ENCODE peak calls at places on chromosomes 16 and 17, in four cellular contexts. N, W, G and T are unnamed samples.

GRCh38 chr16:26816266-26816665 is 250.5 kb upstream of the C16orf82 start:
- DNase-seq in N (no peak), W (no peak), G (no peak), T (no peak)

GRCh38 chr17:64618848-64619247 is 43.3 kb downstream of the SMURF2 start:
- DNase-seq in N (no peak), W (no peak), G (no peak), T (no peak)

GRCh38 chr16:20484726-20485125 is 33.4 kb downstream of the ACSM2A start:
- DNase-seq in N (no peak), W (no peak), G (no peak), T (no peak)

GRCh38 chr17:32523017-32523680 is 36.4 kb downstream of the CDK5R1 start:
- DNase-seq in N (no peak), W (no peak), G (no peak), T (no peak)

GRCh38 chr16:4010225-4011158 is 105.8 kb downstream of the ADCY9 start:
- DNase-seq in N (no peak), W (no peak), G (no peak), T (no peak)

GRCh38 chr17:78735832-78736525 is 46.1 kb downstream of the CYTH1 start:
- DNase-seq in N (no peak), W (peak), G (no peak), T (peak)

GRCh38 chr17:32590974-32591373 is 104.2 kb downstream of the CDK5R1 start:
- DNase-seq in N (no peak), W (no peak), G (no peak), T (no peak)

GRCh38 chr16:80852261-80852872 is 48.0 kb upstream of the CDYL2 start:
- DNase-seq in N (no peak), W (no peak), G (no peak), T (no peak)

GRCh38 chr17:78442648-78443128 is 64.2 kb downstream of the PGS1 start:
- DNase-seq in N (peak), W (no peak), G (no peak), T (no peak)

GRCh38 chr16:48158296-48158695 is 2.5 kb upstream of the ABCC12 start:
- DNase-seq in N (no peak), W (no peak), G (no peak), T (peak)

GRCh38 chr17:7020894-7021664 is 1.8 kb upstream of the BCL6B start:
- DNase-seq in N (no peak), W (no peak), G (no peak), T (no peak)

GRCh38 chr17:68197091-68197996 is 50.5 kb upstream of the AMZ2 start:
- DNase-seq in N (peak), W (no peak), G (peak), T (no peak)

GRCh38 chr17:72901657-72902056 is 190.8 kb downstream of the SLC39A11 start:
- DNase-seq in N (no peak), W (no peak), G (no peak), T (no peak)

GRCh38 chr17:58224315-58224714 is 5.3 kb upstream of the MKS1 start:
- DNase-seq in N (no peak), W (no peak), G (no peak), T (no peak)

GRCh38 chr16:65702707-65703402 is 581.0 kb upstream of the CDH11 start:
- DNase-seq in N (no peak), W (no peak), G (no peak), T (no peak)

GRCh38 chr16:12573300-12573699 is 230.4 kb downstream of the CPPED1 start:
- DNase-seq in N (no peak), W (no peak), G (no peak), T (no peak)

GRCh38 chr17:82592751-82593589 is 55.3 kb downstream of the WDR45B start:
- DNase-seq in N (peak), W (peak), G (peak), T (no peak)

GRCh38 chr16:1961651-1962067 is 2.3 kb downstream of the NDUFB10 start:
- DNase-seq in N (no peak), W (no peak), G (no peak), T (no peak)

GRCh38 chr16:16992986-16993783 is 477.6 kb downstream of the XYLT1 start:
- DNase-seq in N (no peak), W (no peak), G (no peak), T (no peak)

GRCh38 chr17:9905902-9906301 is 831 bp upstream of the RCVRN start:
- DNase-seq in N (peak), W (no peak), G (no peak), T (no peak)

GRCh38 chr17:35057332-35057915 is 6.1 kb downstream of the RFFL start:
- DNase-seq in N (no peak), W (no peak), G (no peak), T (no peak)

GRCh38 chr17:61812747-61813146 is 50.6 kb downstream of the BRIP1 start:
- DNase-seq in N (no peak), W (no peak), G (no peak), T (no peak)
- H3K27ac ChIP-seq in N (no peak), W (no peak), G (no peak), T (no peak)

GRCh38 chr16:75053791-75054555 is 55.1 kb downstream of the ZNRF1 start:
- DNase-seq in N (peak), W (no peak), G (no peak), T (no peak)
- H3K27ac ChIP-seq in N (peak), W (no peak), G (no peak), T (no peak)

GRCh38 chr17:62653831-62654829 is 26.7 kb downstream of the MRC2 start:
- DNase-seq in N (peak), W (no peak), G (no peak), T (no peak)
- H3K27ac ChIP-seq in N (no peak), W (no peak), G (no peak), T (no peak)

GRCh38 chr16:85395207-85395912 is 217.8 kb upstream of the GSE1 start:
- DNase-seq in N (peak), W (no peak), G (no peak), T (peak)
- H3K27ac ChIP-seq in N (no peak), W (no peak), G (no peak), T (peak)

DNA sequence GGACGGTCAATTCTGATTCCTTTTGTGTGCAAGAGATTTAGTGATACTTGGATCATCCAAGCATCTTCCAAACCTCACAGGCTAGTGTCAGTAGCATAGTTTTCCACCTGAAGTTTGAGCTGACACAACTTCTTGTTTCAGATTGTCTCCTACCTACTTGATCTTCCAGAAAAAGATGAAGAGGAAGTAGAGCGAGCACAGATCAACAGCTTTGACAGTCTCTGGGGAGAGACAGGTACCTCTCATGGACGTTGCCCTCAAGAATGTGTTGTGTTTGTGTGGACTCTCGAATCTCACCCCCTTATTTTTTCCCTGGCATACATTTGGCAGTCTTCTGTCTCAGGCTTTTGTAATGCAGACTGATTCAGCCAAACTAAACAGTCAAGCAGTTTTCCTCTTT is 47.4 kb downstream of the CYB561 start:
- DNase-seq in N (no peak), W (no peak), G (no peak), T (no peak)
- H3K27ac ChIP-seq in N (no peak), W (no peak), G (no peak), T (no peak)

DNA sequence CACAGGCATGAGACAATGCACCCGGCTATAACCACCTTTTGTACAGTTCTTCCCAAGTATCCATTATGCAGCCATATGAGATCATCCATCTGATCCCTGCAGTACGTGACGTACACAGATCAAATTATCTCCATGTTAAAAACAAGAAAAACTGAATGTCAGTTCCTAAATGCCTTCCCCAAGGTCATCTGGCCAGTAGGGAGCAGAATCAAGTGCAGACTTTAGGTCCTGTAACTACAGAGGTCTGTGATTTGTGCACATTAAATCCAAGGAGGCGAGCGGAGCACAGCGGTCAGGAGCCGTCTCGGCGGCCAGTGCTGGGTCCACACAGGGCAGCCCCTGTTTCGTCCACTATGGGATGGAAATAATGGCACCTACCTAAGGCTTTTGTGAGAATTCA is 23.6 kb downstream of the ZCCHC14 start:
- DNase-seq in N (no peak), W (no peak), G (no peak), T (no peak)
- H3K27ac ChIP-seq in N (no peak), W (no peak), G (no peak), T (no peak)

DNA sequence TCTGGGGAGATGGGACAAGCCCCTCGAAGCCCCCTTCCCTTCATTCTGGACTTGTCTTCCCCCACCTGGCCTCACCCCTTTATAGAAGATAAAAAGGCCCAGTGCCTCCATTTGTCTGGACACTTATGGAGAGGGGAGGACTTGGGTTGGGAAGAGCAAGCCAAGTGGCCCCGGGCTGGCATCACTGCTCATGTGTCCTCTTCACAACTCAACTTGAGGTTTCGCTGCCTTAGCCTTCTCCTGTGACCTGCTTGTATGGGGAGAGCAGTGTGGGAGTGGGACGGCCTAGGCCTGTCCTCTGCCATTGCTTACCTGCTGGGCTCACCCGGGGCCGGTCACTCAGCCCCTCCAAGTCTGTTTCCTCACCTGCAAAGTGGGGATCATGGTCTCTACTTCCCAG is 1.4 kb downstream of the PAQR4 start:
- DNase-seq in N (no peak), W (no peak), G (no peak), T (no peak)
- H3K27ac ChIP-seq in N (peak), W (no peak), G (peak), T (peak)

GRCh38 chr16:11547517-11547916 is 39.2 kb downstream of the LITAF start:
- DNase-seq in N (no peak), W (no peak), G (no peak), T (no peak)
- H3K27ac ChIP-seq in N (no peak), W (no peak), G (no peak), T (no peak)

GRCh38 chr17:19005442-19005773 is 844 bp upstream of the FAM83G start:
- DNase-seq in N (no peak), W (no peak), G (no peak), T (no peak)
- H3K27ac ChIP-seq in N (peak), W (peak), G (no peak), T (peak)